ENCODE peak calls at places on chromosome 22, in four cellular contexts. Z, H, N and B are unnamed samples.

GRCh38 chr22:48734359-48734758 is 1093.3 kb downstream of the BRD1 start:
- DNase-seq in Z (no peak), H (no peak), N (no peak), B (no peak)

GRCh38 chr22:19519041-19519926 is 4.9 kb downstream of the CLDN5 start:
- DNase-seq in H (no peak), N (no peak), Z (no peak), B (no peak)

GRCh38 chr22:39244496-39245129 is at the start of gene PDGFB:
- DNase-seq in N (peak), H (peak), Z (no peak), B (no peak)

GRCh38 chr22:42695294-42695693 is 25.4 kb downstream of the A4GALT start:
- DNase-seq in Z (no peak), N (no peak), H (no peak), B (no peak)

GRCh38 chr22:49975543-49976389 is 15.2 kb downstream of the PIM3 start:
- DNase-seq in Z (no peak), N (no peak), H (peak), B (peak)

GRCh38 chr22:19998232-19998951 is 18.2 kb downstream of the ARVCF start:
- DNase-seq in H (no peak), N (no peak), Z (no peak), B (no peak)

GRCh38 chr22:40202225-40202944 is 24.7 kb downstream of the TNRC6B start:
- DNase-seq in Z (no peak), H (no peak), N (no peak), B (no peak)

GRCh38 chr22:44340271-44341239 is 27.8 kb upstream of the SHISAL1 start:
- DNase-seq in H (no peak), Z (no peak), N (no peak), B (no peak)

GRCh38 chr22:39362932-39363331 is 13.1 kb downstream of the SYNGR1 start:
- DNase-seq in Z (no peak), N (no peak), H (no peak), B (no peak)

GRCh38 chr22:49948116-49948515 is 12.5 kb upstream of the PIM3 start:
- DNase-seq in N (no peak), H (no peak), Z (no peak), B (no peak)

GRCh38 chr22:49166211-49166610 is 661.5 kb downstream of the BRD1 start:
- DNase-seq in Z (no peak), H (no peak), N (no peak), B (no peak)

GRCh38 chr22:29517215-29517908 is 36.2 kb downstream of the THOC5 start:
- DNase-seq in Z (no peak), H (no peak), N (no peak), B (no peak)

GRCh38 chr22:27576413-27576812 is 225.1 kb downstream of the MN1 start:
- DNase-seq in Z (no peak), N (no peak), H (no peak), B (no peak)

GRCh38 chr22:44497218-44497903 is 672 bp downstream of the RTL6 start:
- DNase-seq in Z (no peak), N (peak), H (no peak), B (peak)

GRCh38 chr22:16601437-16602223 is 9.0 kb upstream of the CCT8L2 start:
- DNase-seq in Z (no peak), N (peak), H (no peak), B (no peak)

GRCh38 chr22:39421691-39422090 is 22.1 kb downstream of the TAB1 start:
- DNase-seq in Z (no peak), N (no peak), H (no peak), B (no peak)

GRCh38 chr22:44479662-44480061 is 18.4 kb downstream of the RTL6 start:
- DNase-seq in Z (no peak), N (no peak), H (no peak), B (no peak)

GRCh38 chr22:45235851-45236342 is 4.8 kb downstream of the KIAA0930 start:
- DNase-seq in N (no peak), H (no peak), Z (no peak), B (no peak)

GRCh38 chr22:41676134-41676533 is 12.5 kb downstream of the SNU13 start:
- DNase-seq in N (no peak), H (no peak), Z (no peak), B (no peak)

GRCh38 chr22:30890689-30891442 is 77.7 kb downstream of the MORC2 start:
- DNase-seq in Z (no peak), H (peak), N (peak), B (peak)

GRCh38 chr22:45604239-45604711 is 67.4 kb upstream of the ATXN10 start:
- DNase-seq in N (no peak), H (no peak), Z (no peak), B (no peak)

GRCh38 chr22:29621761-29622526 is 18.5 kb downstream of the NF2 start:
- DNase-seq in N (no peak), H (no peak), Z (peak), B (no peak)

GRCh38 chr22:25673721-25674120 is 68.3 kb upstream of the MYO18B start:
- DNase-seq in H (no peak), N (no peak), Z (no peak), B (no peak)

GRCh38 chr22:49462795-49463194 is 364.9 kb downstream of the BRD1 start:
- DNase-seq in H (no peak), N (no peak), Z (no peak), B (no peak)

GRCh38 chr22:39873963-39874362 is 19.6 kb downstream of the ENTHD1 start:
- DNase-seq in H (no peak), Z (no peak), N (no peak), B (no peak)

GRCh38 chr22:25775501-25775900 is 33.5 kb downstream of the MYO18B start:
- DNase-seq in H (peak), Z (no peak), N (no peak), B (no peak)

GRCh38 chr22:17888855-17889254 is 114.6 kb upstream of the BID start:
- DNase-seq in H (peak), Z (no peak), N (no peak), B (no peak)

GRCh38 chr22:41825376-41825775 is 7.5 kb upstream of the SREBF2 start:
- DNase-seq in H (no peak), N (no peak), Z (no peak), B (no peak)

GRCh38 chr22:49077036-49077393 is 750.7 kb downstream of the BRD1 start:
- DNase-seq in H (no peak), N (no peak), Z (no peak), B (no peak)

GRCh38 chr22:42680648-42681047 is 31.5 kb upstream of the CYB5R3 start:
- DNase-seq in Z (no peak), N (no peak), H (no peak), B (no peak)

GRCh38 chr22:39543095-39543494 is 10.5 kb upstream of the RPS19BP1 start:
- DNase-seq in H (peak), N (no peak), Z (no peak), B (no peak)

GRCh38 chr22:26677217-26677616 is 19.8 kb downstream of the MIAT start:
- DNase-seq in N (no peak), H (no peak), Z (no peak), B (no peak)

GRCh38 chr22:19329454-19329853 is 37.9 kb upstream of the CLTCL1 start:
- DNase-seq in N (no peak), Z (no peak), H (no peak), B (no peak)

GRCh38 chr22:19696504-19697276 is 17.6 kb upstream of the SEPTIN5 start:
- DNase-seq in H (no peak), Z (no peak), N (no peak), B (peak)

GRCh38 chr22:19818264-19819208 is 36.1 kb downstream of the GNB1L start:
- DNase-seq in H (no peak), N (peak), Z (no peak), B (no peak)

GRCh38 chr22:40721266-40721665 is 42.0 kb downstream of the MCHR1 start:
- DNase-seq in N (no peak), Z (peak), H (peak), B (no peak)

GRCh38 chr22:50399751-50400331 is 56.7 kb downstream of the PPP6R2 start:
- DNase-seq in N (no peak), Z (peak), H (peak), B (peak)

GRCh38 chr22:46990937-46991520 is 228.6 kb downstream of the TBC1D22A start:
- DNase-seq in H (no peak), N (no peak), Z (no peak), B (no peak)
- TF ChIP-seq CTCF in H (no peak), N (no peak), Z (no peak), B (no peak)

GRCh38 chr22:37675930-37676571 is 615 bp downstream of the LGALS1 start:
- DNase-seq in H (no peak), Z (no peak), N (peak), B (peak)

GRCh38 chr22:37676691-37677627 is 1.5 kb downstream of the LGALS1 start:
- DNase-seq in N (peak), Z (peak), H (peak), B (peak)

GRCh38 chr22:37674248-37674647 is 1.2 kb upstream of the LGALS1 start:
- DNase-seq in Z (no peak), H (no peak), N (no peak), B (no peak)

GRCh38 chr22:37672920-37673453 is 2.4 kb upstream of the LGALS1 start:
- DNase-seq in Z (no peak), N (no peak), H (no peak), B (no peak)

DNA sequence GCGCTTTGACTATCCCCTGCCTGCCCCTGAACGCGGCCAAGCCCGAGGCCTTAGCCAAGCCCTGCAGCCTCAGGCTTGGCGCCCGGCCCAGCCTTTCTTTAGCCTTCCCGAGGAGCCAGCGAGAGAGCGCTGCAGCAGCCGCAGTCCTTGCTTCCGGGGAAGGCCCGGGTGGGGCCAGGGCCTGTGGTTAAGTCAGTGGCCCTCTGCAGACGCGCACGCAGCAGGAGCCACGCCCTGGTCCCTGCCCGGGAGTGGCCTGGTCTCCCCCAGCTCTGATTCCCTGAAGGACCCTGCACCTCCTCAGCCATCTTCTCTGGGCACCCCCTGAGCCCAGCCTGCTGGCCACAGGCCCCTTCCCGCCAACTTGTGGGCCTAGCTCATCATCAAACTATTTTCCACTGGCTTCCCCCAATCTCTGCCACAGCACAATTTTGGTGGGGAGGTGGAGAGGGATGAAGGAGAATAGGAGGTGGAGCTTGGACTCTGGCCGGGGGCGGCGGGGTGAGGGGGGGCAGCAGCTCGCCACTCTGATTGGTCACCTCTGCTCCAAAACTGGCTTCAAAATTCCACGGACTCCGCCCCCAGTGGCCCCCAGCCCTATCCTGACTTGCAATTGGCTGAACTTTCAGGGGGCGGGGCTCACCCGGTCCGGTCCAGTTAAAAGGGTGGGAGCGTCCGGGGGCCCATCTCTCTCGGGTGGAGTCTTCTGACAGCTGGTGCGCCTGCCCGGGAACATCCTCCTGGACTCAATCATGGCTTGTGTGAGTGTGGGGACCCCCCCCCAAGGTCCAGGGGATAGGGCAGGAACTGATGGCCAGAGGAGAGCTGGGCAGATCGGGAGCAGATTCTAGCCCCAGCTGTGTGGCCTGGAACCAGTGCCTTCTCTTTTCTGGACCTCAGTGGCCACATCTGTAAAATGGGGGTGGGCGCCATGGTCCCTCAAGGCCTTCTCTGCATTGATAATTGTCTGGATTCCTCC is at the start of gene LGALS1:
- DNase-seq in N (peak), H (peak), Z (peak), B (peak)
- TF ChIP-seq CTCF in N (no peak), H (no peak), Z (peak), B (no peak)

DNA sequence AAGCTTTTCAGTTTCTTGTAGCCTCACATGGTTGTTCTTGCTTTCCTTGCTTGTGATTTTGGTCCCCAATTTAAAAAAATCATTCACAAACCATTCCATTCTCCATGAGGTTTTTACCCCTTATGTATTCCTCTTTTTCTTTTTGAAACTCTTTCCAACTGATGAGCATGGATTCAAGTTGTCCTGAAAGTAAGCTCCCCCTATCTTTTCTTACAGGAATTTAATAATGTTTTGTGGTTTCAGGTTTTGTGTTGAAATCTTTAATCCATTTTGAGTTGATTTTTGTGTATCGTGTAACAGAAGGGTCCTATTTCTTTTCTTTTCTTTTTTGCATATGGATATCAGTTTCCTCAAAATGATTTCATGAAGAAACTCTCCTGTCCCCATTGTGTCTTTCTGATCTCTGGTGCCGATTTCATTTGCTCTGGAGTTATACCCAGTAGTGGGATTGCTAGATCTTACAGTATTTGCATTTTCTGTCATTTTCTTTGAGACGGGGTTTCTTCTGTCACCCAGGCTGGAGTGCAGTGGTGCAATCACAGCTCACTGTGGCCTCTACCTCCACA is 58.5 kb downstream of the LRRC74B start:
- DNase-seq in Z (no peak), N (no peak), H (no peak), B (no peak)
- TF ChIP-seq CTCF in Z (no peak), N (no peak), H (no peak), B (no peak)

GRCh38 chr22:23888615-23889401 is 5.4 kb upstream of the MIF start:
- DNase-seq in N (no peak), Z (peak), H (no peak), B (no peak)
- TF ChIP-seq CTCF in N (no peak), Z (peak), H (no peak), B (no peak)

GRCh38 chr22:36497910-36498669 is 8.8 kb downstream of the FOXRED2 start:
- DNase-seq in N (no peak), H (no peak), Z (no peak), B (no peak)
- TF ChIP-seq CTCF in N (no peak), H (no peak), Z (no peak), B (no peak)

GRCh38 chr22:32127904-32128303 is 31.2 kb downstream of the C22orf42 start:
- DNase-seq in H (no peak), Z (no peak), N (no peak), B (no peak)
- TF ChIP-seq CTCF in H (peak), Z (no peak), N (no peak), B (no peak)